ENCODE peak calls at places on chromosomes 3 and 15, in ten cellular contexts. G is H9, T is PC-3, L is neuronal stem cell, A is osteoblast, Y is neural progenitor cell, V is mammary epithelial cell, K is astrocyte, Q is Karpas-422, F is HCT116. X is an unnamed sample. For H3K4me1, the result is how much of the 10 kb centered on the place peaks cover.

GRCh38 chr3:13047296-13048165 is 25.7 kb downstream of the IQSEC1 start:
- DNase-seq in G (no peak), V (no peak), A (no peak), L (no peak), Y (no peak), Q (no peak), F (no peak), T (no peak), K (no peak), X (no peak)

GRCh38 chr3:63900459-63900858 is 11.7 kb downstream of the SCAANT1 start:
- DNase-seq in Q (no peak), L (no peak), T (no peak), K (no peak), V (no peak), G (no peak), Y (no peak), F (no peak), A (peak), X (no peak)

GRCh38 chr3:101182734-101183133 is 137.6 kb downstream of the IMPG2 start:
- DNase-seq in Y (no peak), L (no peak), K (no peak), A (no peak), Q (no peak), T (peak), G (no peak), V (peak), F (no peak), X (peak)

GRCh38 chr3:196992461-196993065 is 23.9 kb upstream of the PIGZ start:
- DNase-seq in A (peak), T (no peak), L (no peak), G (no peak), V (no peak), Y (no peak), K (no peak), Q (no peak), F (no peak), X (no peak)

GRCh38 chr3:55486857-55487375 is at the start of gene WNT5A:
- DNase-seq in V (peak), F (no peak), A (peak), T (peak), L (peak), Q (peak), G (peak), K (peak), Y (peak), X (peak)

GRCh38 chr15:82971223-82971984 is 14.6 kb upstream of the RAMAC start:
- DNase-seq in G (no peak), T (no peak), K (no peak), V (no peak), A (no peak), Y (no peak), L (no peak), Q (no peak), F (no peak), X (no peak)

GRCh38 chr3:36923523-36923943 is 21.3 kb downstream of the TRANK1 start:
- DNase-seq in A (no peak), Q (peak), F (no peak), V (no peak), K (no peak), T (no peak), Y (no peak), L (no peak), G (peak), X (no peak)

GRCh38 chr3:43423142-43423541 is 136.8 kb downstream of the SNRK start:
- DNase-seq in G (no peak), K (peak), T (peak), Q (no peak), F (no peak), A (no peak), Y (no peak), V (no peak), L (no peak), X (peak)

GRCh38 chr15:37133619-37134018 is 33.3 kb upstream of the MEIS2 start:
- DNase-seq in V (peak), F (no peak), A (no peak), Q (peak), L (no peak), Y (no peak), T (peak), K (no peak), G (no peak), X (peak)

GRCh38 chr3:38308456-38308855 is 26.4 kb downstream of the SLC22A14 start:
- DNase-seq in Y (no peak), Q (no peak), V (no peak), K (no peak), T (no peak), G (no peak), F (no peak), L (no peak), A (no peak), X (no peak)

GRCh38 chr3:57805674-57806073 is 49.6 kb downstream of the SLMAP start:
- DNase-seq in T (peak), V (peak), K (peak), F (peak), A (peak), Y (no peak), Q (no peak), G (no peak), L (no peak), X (peak)

GRCh38 chr3:13851997-13852637 is 27.8 kb downstream of the WNT7A start:
- DNase-seq in L (no peak), A (peak), Q (no peak), K (no peak), G (no peak), F (no peak), Y (no peak), T (no peak), V (peak), X (no peak)

GRCh38 chr15:41961014-41961518 is 11.3 kb downstream of the EHD4 start:
- DNase-seq in A (peak), T (peak), F (no peak), G (no peak), Y (no peak), V (peak), K (no peak), Q (no peak), L (no peak), X (peak)

GRCh38 chr3:140206196-140207040 is 271.4 kb downstream of the CLSTN2 start:
- DNase-seq in T (peak), F (no peak), K (peak), Y (peak), Q (no peak), A (no peak), V (peak), G (peak), L (peak), X (peak)

GRCh38 chr3:4981160-4981687 is 2.0 kb downstream of the BHLHE40 start:
- DNase-seq in F (no peak), Q (no peak), K (peak), T (peak), Y (no peak), L (no peak), V (no peak), A (no peak), G (no peak), X (peak)

GRCh38 chr3:171671709-171672108 is 138.6 kb downstream of the PLD1 start:
- DNase-seq in G (no peak), F (no peak), T (no peak), V (no peak), K (no peak), A (no peak), L (no peak), Y (no peak), Q (no peak), X (no peak)

GRCh38 chr3:16478516-16478915 is 35.0 kb downstream of the RFTN1 start:
- DNase-seq in G (no peak), A (no peak), F (no peak), T (peak), V (peak), L (no peak), Q (no peak), Y (no peak), K (peak), X (peak)

GRCh38 chr3:98325055-98325454 is 28.6 kb upstream of the OR5K4 start:
- DNase-seq in L (no peak), G (peak), V (no peak), A (no peak), Q (no peak), T (peak), K (no peak), Y (no peak), F (no peak), X (no peak)

GRCh38 chr15:58546635-58547627 is 115.1 kb downstream of the LIPC start:
- DNase-seq in F (peak), Q (no peak), V (peak), Y (no peak), K (peak), A (peak), L (no peak), G (no peak), T (peak), X (peak)

GRCh38 chr3:3499012-3499411 is 300.2 kb upstream of the LRRN1 start:
- DNase-seq in L (no peak), Y (no peak), V (no peak), T (no peak), A (no peak), Q (no peak), G (no peak), K (no peak), F (no peak), X (no peak)

GRCh38 chr3:126490619-126491018 is 14.9 kb upstream of the ZXDC start:
- DNase-seq in G (peak), V (no peak), F (no peak), T (no peak), Y (peak), K (no peak), A (no peak), L (no peak), Q (no peak), X (no peak)

GRCh38 chr3:39124876-39125836 is 17.7 kb downstream of the TTC21A start:
- DNase-seq in F (no peak), T (peak), L (no peak), Y (peak), G (peak), V (no peak), K (no peak), Q (no peak), A (no peak), X (peak)

GRCh38 chr15:77032052-77032646 is 37.2 kb downstream of the PSTPIP1 start:
- DNase-seq in Y (no peak), Q (no peak), A (peak), V (no peak), G (peak), K (no peak), F (no peak), L (no peak), T (no peak), X (no peak)

GRCh38 chr3:88678747-88679146 is 428.7 kb upstream of the EPHA3 start:
- DNase-seq in F (no peak), T (no peak), K (no peak), G (peak), V (no peak), L (no peak), Y (no peak), Q (no peak), A (no peak), X (no peak)

GRCh38 chr3:131526801-131527347 is 24.1 kb upstream of the MRPL3 start:
- DNase-seq in T (peak), F (no peak), G (peak), Q (no peak), V (peak), L (peak), A (peak), K (peak), Y (peak), X (peak)

GRCh38 chr15:36905908-36906307 is 194.4 kb downstream of the MEIS2 start:
- DNase-seq in Y (peak), A (no peak), T (no peak), Q (no peak), K (peak), V (no peak), F (no peak), G (no peak), L (no peak), X (peak)

GRCh38 chr15:44033894-44034293 is 161.2 kb downstream of the FRMD5 start:
- DNase-seq in T (peak), K (peak), G (no peak), L (no peak), V (peak), A (no peak), Q (no peak), F (peak), Y (no peak), X (peak)

GRCh38 chr15:75200765-75201608 is 695 bp upstream of the C15orf39 start:
- DNase-seq in Y (peak), K (no peak), L (peak), V (peak), F (peak), Q (peak), G (peak), T (peak), A (peak), X (peak)

GRCh38 chr15:75202251-75203016 is 752 bp downstream of the C15orf39 start:
- DNase-seq in T (peak), A (peak), L (peak), Q (peak), F (no peak), G (peak), V (peak), K (peak), Y (peak), X (peak)

GRCh38 chr15:75203017-75203907 is 1.6 kb downstream of the C15orf39 start:
- DNase-seq in V (peak), A (peak), K (no peak), Y (peak), L (no peak), F (no peak), Q (peak), G (no peak), T (peak), X (peak)

GRCh38 chr15:75200391-75200764 is 1.3 kb upstream of the C15orf39 start:
- DNase-seq in Y (no peak), T (no peak), G (no peak), L (no peak), A (no peak), V (no peak), F (no peak), Q (no peak), K (no peak), X (no peak)

DNA sequence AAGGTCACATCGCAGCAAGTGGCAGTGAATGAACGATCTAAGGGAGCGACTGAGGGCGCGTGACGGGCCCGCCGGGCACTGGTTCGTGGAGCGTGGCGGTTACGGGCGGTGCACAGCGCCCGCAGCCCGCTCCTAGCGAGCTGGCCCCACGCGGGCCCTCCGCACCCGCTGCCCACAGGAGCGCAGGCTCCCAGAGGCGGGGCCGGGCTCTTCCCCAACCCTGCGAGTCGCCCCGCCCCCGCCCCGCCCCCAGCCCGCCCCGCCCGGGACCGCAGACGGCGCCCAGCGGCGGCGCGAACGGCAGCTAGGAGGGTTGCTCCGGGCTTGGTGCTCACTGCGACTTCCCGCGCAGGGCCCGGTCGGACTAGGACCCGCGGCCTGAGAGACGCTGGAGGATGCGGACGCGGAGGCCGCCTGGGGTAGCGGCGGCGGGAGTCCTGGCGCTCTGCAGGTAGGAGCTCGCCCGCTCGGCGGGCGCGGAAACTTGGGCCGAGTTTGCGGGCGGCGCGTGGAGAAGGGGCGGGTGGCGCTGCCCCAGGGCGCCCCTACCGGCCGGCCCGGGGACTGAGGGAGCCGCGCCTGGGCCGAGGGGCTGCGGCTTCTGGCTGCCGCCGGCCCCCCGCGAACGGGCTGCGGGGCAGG is at the start of gene C15orf39:
- DNase-seq in G (peak), V (peak), A (peak), Q (peak), Y (peak), L (peak), K (no peak), F (peak), T (peak), X (peak)
- H3K4me1 ChIP-seq in G (under half), V (under half), A (under half), Q (half or more), Y (under half), L (under half), K (under half), F (half or more), T (under half), X (under half)

GRCh38 chr3:128701342-128702212 is 24.4 kb upstream of the RAB7A start:
- DNase-seq in V (no peak), K (no peak), T (no peak), F (no peak), Q (no peak), A (no peak), L (no peak), G (no peak), Y (no peak), X (no peak)
- H2AFZ ChIP-seq in V (no peak), K (no peak), T (no peak), F (no peak), Q (no peak), A (no peak), L (peak), G (no peak), Y (peak), X (no peak)

GRCh38 chr3:45689787-45690145 is 570 bp downstream of the SACM1L start:
- DNase-seq in L (no peak), A (no peak), V (no peak), K (no peak), Y (no peak), Q (no peak), T (no peak), G (no peak), F (no peak), X (peak)
- H3K4me1 ChIP-seq in L (under half), A (under half), V (under half), K (under half), Y (under half), Q (under half), T (under half), G (under half), F (under half), X (under half)

DNA sequence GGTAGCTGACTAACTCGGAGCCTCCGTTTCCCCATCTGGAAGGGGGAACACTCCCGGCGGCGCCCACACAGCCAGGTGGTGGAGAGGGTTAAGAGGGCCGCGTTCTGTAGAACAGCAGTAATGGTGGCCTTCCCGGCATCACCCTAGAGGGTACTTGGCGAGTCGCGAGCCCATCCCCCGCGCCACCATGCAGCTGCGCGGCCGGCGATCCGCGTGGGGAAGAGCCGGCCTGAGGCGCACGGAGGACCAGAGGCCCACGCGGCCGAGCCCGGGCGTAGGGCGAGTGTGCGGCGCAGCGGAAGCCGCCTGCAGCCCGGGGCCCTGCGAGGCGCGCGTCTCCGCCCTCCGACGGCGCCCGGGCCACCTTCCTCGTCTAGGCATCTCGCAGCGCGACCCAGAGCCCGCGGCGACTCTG is 455 bp downstream of the TKT start:
- DNase-seq in Y (no peak), V (peak), L (no peak), A (peak), K (no peak), F (no peak), T (no peak), G (no peak), Q (peak), X (peak)
- H2AFZ ChIP-seq in Y (peak), V (peak), L (peak), A (peak), K (peak), F (no peak), T (peak), G (no peak), Q (no peak), X (peak)

DNA sequence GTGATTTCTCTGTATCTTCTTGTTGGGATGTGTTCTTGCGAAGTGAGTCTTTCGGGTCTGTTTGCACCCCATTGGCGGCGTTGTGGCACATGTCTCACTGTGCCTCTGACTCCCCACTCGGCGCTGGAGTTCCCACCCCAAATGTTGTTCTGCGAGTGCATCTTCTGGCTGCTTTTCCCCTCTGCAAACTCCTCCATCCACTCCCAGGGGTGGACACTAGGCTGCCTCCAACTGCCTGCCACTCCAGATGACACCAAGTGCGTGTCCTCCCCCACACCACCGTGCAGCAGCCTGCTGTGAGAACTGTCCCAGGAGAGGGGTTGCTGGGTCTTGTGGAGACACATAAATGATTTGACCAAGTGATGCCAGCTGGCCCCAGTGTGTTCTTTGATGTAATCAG is 17.6 kb downstream of the EFCC1 start:
- DNase-seq in Q (no peak), Y (no peak), G (no peak), L (no peak), A (peak), K (no peak), T (no peak), F (no peak), V (no peak), X (no peak)
- H3K4me1 ChIP-seq in Q (under half), Y (under half), G (under half), L (under half), A (under half), K (under half), T (under half), F (under half), V (under half), X (under half)

GRCh38 chr3:141618938-141619337 is 119.2 kb upstream of the RNF7 start:
- DNase-seq in T (no peak), A (no peak), G (no peak), Y (no peak), F (no peak), V (no peak), Q (no peak), K (no peak), L (no peak), X (no peak)

GRCh38 chr3:141623732-141624131 is 114.4 kb upstream of the RNF7 start:
- DNase-seq in V (no peak), F (no peak), K (no peak), A (no peak), G (no peak), Y (no peak), T (no peak), L (no peak), Q (no peak), X (no peak)

GRCh38 chr3:141619450-141619849 is 118.6 kb upstream of the RNF7 start:
- DNase-seq in F (no peak), Y (no peak), A (no peak), T (no peak), K (no peak), L (no peak), G (no peak), V (no peak), Q (no peak), X (no peak)

GRCh38 chr3:141618511-141618910 is 119.6 kb upstream of the RNF7 start:
- DNase-seq in Q (no peak), A (no peak), G (no peak), T (no peak), Y (no peak), L (no peak), V (no peak), F (no peak), K (no peak), X (no peak)

GRCh38 chr3:141618103-141618502 is 120.0 kb upstream of the RNF7 start:
- DNase-seq in Q (no peak), L (no peak), G (no peak), A (no peak), T (no peak), V (no peak), Y (no peak), K (no peak), F (no peak), X (no peak)
- H2AFZ ChIP-seq in Q (no peak), L (no peak), G (no peak), A (no peak), T (no peak), V (no peak), Y (no peak), K (no peak), F (no peak), X (no peak)

DNA sequence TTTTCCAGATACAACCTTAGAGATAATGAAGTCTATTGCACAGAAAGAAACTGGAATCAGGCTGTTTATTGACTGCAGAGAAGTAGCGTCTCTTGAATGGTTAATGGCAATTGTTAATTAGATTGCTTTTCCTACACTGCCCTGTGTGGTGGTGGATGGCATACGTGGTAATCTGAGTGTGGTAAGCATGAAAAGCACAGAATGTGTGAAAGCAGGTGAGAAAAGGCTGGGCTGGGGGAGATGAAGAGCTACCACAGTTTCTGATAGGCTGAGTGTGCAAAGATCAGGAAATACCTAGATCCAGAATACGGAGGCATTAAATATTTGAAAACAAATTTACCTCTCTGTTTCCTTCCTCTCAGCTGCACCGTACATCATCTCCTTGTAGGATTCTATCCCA is 486.3 kb upstream of the TBL1XR1 start:
- DNase-seq in Q (no peak), L (no peak), F (no peak), K (no peak), A (no peak), Y (no peak), G (no peak), V (no peak), T (no peak), X (no peak)
- H3K4me1 ChIP-seq in Q (under half), L (under half), F (under half), K (under half), A (under half), Y (under half), G (under half), V (under half), T (under half), X (under half)

X was measured in GM23248.